ENCODE peak calls at places on chromosomes 12 and 14, in five cellular contexts. N is KBM-7; U is non-pigmented ciliary epithelial cell; D is naive thymus-derived CD4-positive, alpha-beta T cell; I is tibial artery. H is an unnamed sample.

GRCh38 chr14:92945544-92945943 is 22.6 kb downstream of the CHGA start:
- DNase-seq in N (no peak), U (no peak), D (no peak), I (no peak), H (no peak)

GRCh38 chr12:6062427-6063378 is 61.8 kb downstream of the VWF start:
- DNase-seq in N (peak), U (no peak), D (peak), I (no peak), H (no peak)

GRCh38 chr14:99502989-99503421 is 21.8 kb downstream of the CCNK start:
- DNase-seq in N (no peak), U (no peak), D (no peak), I (no peak), H (no peak)

GRCh38 chr12:46585854-46586621 is 213.5 kb upstream of the SLC38A2 start:
- DNase-seq in N (peak), U (peak), D (no peak), I (no peak), H (peak)

GRCh38 chr12:57908511-57908910 is 32.9 kb upstream of the ATP23 start:
- DNase-seq in N (no peak), U (no peak), D (no peak), I (no peak), H (no peak)

GRCh38 chr12:922297-922696 is 27.2 kb downstream of the RAD52 start:
- DNase-seq in N (no peak), U (no peak), D (no peak), I (no peak), H (no peak)

GRCh38 chr14:76509291-76509690 is 133.4 kb downstream of the ESRRB start:
- DNase-seq in N (no peak), U (no peak), D (no peak), I (no peak), H (no peak)

GRCh38 chr12:130872179-130873096 is 572 bp downstream of the RAN start:
- DNase-seq in N (peak), U (no peak), D (peak), I (peak), H (no peak)

GRCh38 chr14:35406811-35407630 is 2.5 kb upstream of the NFKBIA start:
- DNase-seq in N (peak), U (no peak), D (no peak), I (no peak), H (no peak)

GRCh38 chr12:20212658-20213387 is 155.5 kb upstream of the PDE3A start:
- DNase-seq in N (peak), U (peak), D (no peak), I (peak), H (peak)

GRCh38 chr14:50527970-50528369 is 4.4 kb downstream of the MAP4K5 start:
- DNase-seq in N (no peak), U (no peak), D (no peak), I (no peak), H (no peak)

GRCh38 chr14:47674546-47675238 is 713 bp downstream of the MDGA2 start:
- DNase-seq in N (no peak), U (no peak), D (no peak), I (no peak), H (no peak)

GRCh38 chr12:132600048-132601032 is 10.0 kb downstream of the LRCOL1 start:
- DNase-seq in N (peak), U (no peak), D (no peak), I (peak), H (no peak)

GRCh38 chr14:50823763-50824636 is 7.0 kb downstream of the NIN start:
- DNase-seq in N (peak), U (no peak), D (no peak), I (no peak), H (no peak)

GRCh38 chr12:85872497-85873091 is 1.5 kb upstream of the NTS start:
- DNase-seq in N (peak), U (peak), D (no peak), I (no peak), H (peak)

GRCh38 chr14:49315570-49315969 is 270.6 kb downstream of the RPS29 start:
- DNase-seq in N (no peak), U (no peak), D (no peak), I (no peak), H (no peak)

GRCh38 chr12:59425798-59426197 is 170.0 kb upstream of the SLC16A7 start:
- DNase-seq in N (no peak), U (no peak), D (no peak), I (no peak), H (no peak)

GRCh38 chr12:102950107-102950949 is 7.1 kb upstream of the ASCL1 start:
- DNase-seq in N (no peak), U (no peak), D (no peak), I (no peak), H (no peak)

GRCh38 chr12:89350661-89351488 is 1.4 kb downstream of the DUSP6 start:
- DNase-seq in N (peak), U (no peak), D (peak), I (peak), H (no peak)

GRCh38 chr12:30795410-30795659 is 40.6 kb upstream of the CAPRIN2 start:
- DNase-seq in N (no peak), U (no peak), D (no peak), I (no peak), H (no peak)

GRCh38 chr12:113222730-113223531 is 1.7 kb downstream of the TPCN1 start:
- DNase-seq in N (peak), U (peak), D (no peak), I (peak), H (peak)

GRCh38 chr12:116382456-116382902 is 105.0 kb upstream of the MED13L start:
- DNase-seq in N (no peak), U (no peak), D (no peak), I (no peak), H (no peak)

GRCh38 chr14:104688755-104689619 is at the start of gene INF2:
- DNase-seq in N (no peak), U (no peak), D (peak), I (peak), H (no peak)

GRCh38 chr14:104866451-104867370 is 1.6 kb downstream of the CEP170B start:
- DNase-seq in N (no peak), U (no peak), D (no peak), I (no peak), H (no peak)

GRCh38 chr14:45252356-45253069 is 489 bp downstream of the MIS18BP1 start:
- DNase-seq in N (peak), U (no peak), D (peak), I (no peak), H (no peak)

GRCh38 chr14:106843951-106844483 is 1317.6 kb downstream of the TMEM121 start:
- DNase-seq in N (peak), U (no peak), D (no peak), I (no peak), H (no peak)

GRCh38 chr14:65414961-65415589 is 2.5 kb downstream of the FUT8 start:
- DNase-seq in N (peak), U (no peak), D (no peak), I (no peak), H (peak)

GRCh38 chr14:50741571-50741970 is 73.5 kb upstream of the SAV1 start:
- DNase-seq in N (no peak), U (no peak), D (no peak), I (no peak), H (peak)

GRCh38 chr12:58341791-58342190 is 400.4 kb downstream of the ATP23 start:
- DNase-seq in N (no peak), U (peak), D (no peak), I (no peak), H (peak)

GRCh38 chr12:53051058-53051880 is 1.4 kb downstream of the TNS2 start:
- DNase-seq in N (peak), U (no peak), D (no peak), I (peak), H (no peak)

H was measured in astrocyte of the cerebellum.